ENCODE peak calls at places on chromosomes 11 and 22, in nine cellular contexts. F, P, Y, G, I, D, U, A and X are unnamed samples.

GRCh38 chr11:3213659-3214419 is 4.8 kb downstream of the MRGPRG start:
- DNase-seq in P (no peak), G (no peak), F (peak), A (no peak), U (no peak), Y (no peak), I (no peak), D (no peak), X (no peak)

GRCh38 chr11:45815747-45816146 is 10.8 kb downstream of the SLC35C1 start:
- DNase-seq in Y (peak), D (no peak), G (no peak), U (no peak), A (no peak), P (no peak), I (no peak), F (no peak), X (no peak)

GRCh38 chr22:26143801-26144325 is 25.4 kb upstream of the SEZ6L start:
- DNase-seq in A (no peak), I (no peak), P (no peak), F (no peak), D (no peak), Y (no peak), U (no peak), G (no peak), X (no peak)

GRCh38 chr22:21447694-21448402 is 19.3 kb upstream of the TMEM191C start:
- DNase-seq in A (no peak), D (no peak), U (peak), F (no peak), P (no peak), G (peak), I (no peak), Y (no peak), X (peak)

GRCh38 chr22:32355760-32356159 is 1.9 kb upstream of the RFPL3 start:
- DNase-seq in A (no peak), G (no peak), D (no peak), F (no peak), Y (no peak), P (no peak), I (no peak), U (no peak), X (no peak)

GRCh38 chr11:76665921-76666351 is 4.6 kb downstream of the LRRC32 start:
- DNase-seq in U (no peak), D (no peak), P (no peak), G (peak), F (peak), Y (no peak), A (no peak), I (no peak), X (no peak)

GRCh38 chr22:49620003-49620556 is 207.6 kb downstream of the BRD1 start:
- DNase-seq in P (no peak), D (no peak), U (no peak), Y (no peak), G (no peak), F (peak), A (no peak), I (no peak), X (no peak)

GRCh38 chr11:47003180-47003877 is 66.8 kb downstream of the CSTPP1 start:
- DNase-seq in U (no peak), D (no peak), I (no peak), F (peak), Y (no peak), P (no peak), A (peak), G (no peak), X (peak)

GRCh38 chr11:86183694-86184093 is 60.9 kb upstream of the EED start:
- DNase-seq in I (no peak), G (no peak), F (no peak), U (no peak), Y (peak), D (no peak), P (no peak), A (no peak), X (no peak)

GRCh38 chr11:117794144-117794543 is 2.9 kb downstream of the DSCAML1 start:
- DNase-seq in Y (no peak), G (no peak), D (no peak), P (no peak), F (no peak), I (no peak), U (no peak), A (no peak), X (no peak)

GRCh38 chr11:44945639-44946038 is 5.0 kb downstream of the TP53I11 start:
- DNase-seq in F (peak), G (no peak), A (no peak), Y (peak), I (no peak), P (no peak), U (no peak), D (no peak), X (no peak)

GRCh38 chr11:995058-995751 is 41.3 kb downstream of the MUC6 start:
- DNase-seq in A (no peak), Y (no peak), G (no peak), I (no peak), P (no peak), U (no peak), F (no peak), D (no peak), X (no peak)